ENCODE peak calls at places on chromosome 13, in six cellular contexts. One of them, this sample, is unnamed.

GRCh38 chr13:80069374-80069773 is 271.6 kb downstream of the SPRY2 start:
- DNase-seq in cardiac muscle cell: no peak
- DNase-seq in activated CD4-positive, alpha-beta T cell treated with anti-CD3 and anti-CD28 coated beads, Interleukin-2, amount 50 U/mL, for 1 hour: no peak
- DNase-seq in GDM1: no peak
- DNase-seq in lower leg skin: no peak
- DNase-seq in gastrocnemius medialis: no peak
- DNase-seq in this sample: no peak

GRCh38 chr13:27970382-27971235 is 1.5 kb upstream of the CDX2 start:
- DNase-seq in cardiac muscle cell: no peak
- DNase-seq in activated CD4-positive, alpha-beta T cell treated with anti-CD3 and anti-CD28 coated beads, Interleukin-2, amount 50 U/mL, for 1 hour: no peak
- DNase-seq in GDM1: no peak
- DNase-seq in lower leg skin: peak
- DNase-seq in gastrocnemius medialis: no peak
- DNase-seq in this sample: no peak

GRCh38 chr13:99959538-99960230 is 11.9 kb downstream of the ZIC5 start:
- DNase-seq in cardiac muscle cell: peak
- DNase-seq in activated CD4-positive, alpha-beta T cell treated with anti-CD3 and anti-CD28 coated beads, Interleukin-2, amount 50 U/mL, for 1 hour: no peak
- DNase-seq in GDM1: no peak
- DNase-seq in lower leg skin: no peak
- DNase-seq in gastrocnemius medialis: no peak
- DNase-seq in this sample: no peak

GRCh38 chr13:94192576-94192975 is 286.9 kb downstream of the DCT start:
- DNase-seq in cardiac muscle cell: peak
- DNase-seq in activated CD4-positive, alpha-beta T cell treated with anti-CD3 and anti-CD28 coated beads, Interleukin-2, amount 50 U/mL, for 1 hour: no peak
- DNase-seq in GDM1: peak
- DNase-seq in lower leg skin: no peak
- DNase-seq in gastrocnemius medialis: no peak
- DNase-seq in this sample: peak

GRCh38 chr13:27131202-27131623 is 40.4 kb downstream of the USP12 start:
- DNase-seq in cardiac muscle cell: no peak
- DNase-seq in activated CD4-positive, alpha-beta T cell treated with anti-CD3 and anti-CD28 coated beads, Interleukin-2, amount 50 U/mL, for 1 hour: peak
- DNase-seq in GDM1: no peak
- DNase-seq in lower leg skin: no peak
- DNase-seq in gastrocnemius medialis: peak
- DNase-seq in this sample: no peak

GRCh38 chr13:95191821-95192220 is 109.4 kb downstream of the ABCC4 start:
- DNase-seq in cardiac muscle cell: peak
- DNase-seq in activated CD4-positive, alpha-beta T cell treated with anti-CD3 and anti-CD28 coated beads, Interleukin-2, amount 50 U/mL, for 1 hour: peak
- DNase-seq in GDM1: peak
- DNase-seq in lower leg skin: peak
- DNase-seq in gastrocnemius medialis: peak
- DNase-seq in this sample: peak

GRCh38 chr13:24142886-24143285 is 17.6 kb upstream of the SPATA13 start:
- DNase-seq in cardiac muscle cell: no peak
- DNase-seq in activated CD4-positive, alpha-beta T cell treated with anti-CD3 and anti-CD28 coated beads, Interleukin-2, amount 50 U/mL, for 1 hour: no peak
- DNase-seq in GDM1: no peak
- DNase-seq in lower leg skin: no peak
- DNase-seq in gastrocnemius medialis: no peak
- DNase-seq in this sample: no peak

GRCh38 chr13:63287926-63288325 is 1872.3 kb upstream of the PCDH20 start:
- DNase-seq in cardiac muscle cell: no peak
- DNase-seq in activated CD4-positive, alpha-beta T cell treated with anti-CD3 and anti-CD28 coated beads, Interleukin-2, amount 50 U/mL, for 1 hour: no peak
- DNase-seq in GDM1: no peak
- DNase-seq in lower leg skin: no peak
- DNase-seq in gastrocnemius medialis: no peak
- DNase-seq in this sample: no peak

GRCh38 chr13:28568286-28568685 is 73.4 kb upstream of the FLT1 start:
- DNase-seq in cardiac muscle cell: peak
- DNase-seq in activated CD4-positive, alpha-beta T cell treated with anti-CD3 and anti-CD28 coated beads, Interleukin-2, amount 50 U/mL, for 1 hour: no peak
- DNase-seq in GDM1: peak
- DNase-seq in lower leg skin: peak
- DNase-seq in gastrocnemius medialis: peak
- DNase-seq in this sample: no peak

GRCh38 chr13:26062853-26063444 is 11.1 kb upstream of the SHISA2 start:
- DNase-seq in cardiac muscle cell: peak
- DNase-seq in activated CD4-positive, alpha-beta T cell treated with anti-CD3 and anti-CD28 coated beads, Interleukin-2, amount 50 U/mL, for 1 hour: peak
- DNase-seq in GDM1: no peak
- DNase-seq in lower leg skin: no peak
- DNase-seq in gastrocnemius medialis: no peak
- DNase-seq in this sample: peak

GRCh38 chr13:109243311-109243951 is 543.0 kb downstream of the IRS2 start:
- DNase-seq in cardiac muscle cell: peak
- DNase-seq in activated CD4-positive, alpha-beta T cell treated with anti-CD3 and anti-CD28 coated beads, Interleukin-2, amount 50 U/mL, for 1 hour: no peak
- DNase-seq in GDM1: no peak
- DNase-seq in lower leg skin: no peak
- DNase-seq in gastrocnemius medialis: peak
- DNase-seq in this sample: no peak

GRCh38 chr13:42065414-42065813 is 17.0 kb downstream of the DGKH start:
- DNase-seq in cardiac muscle cell: no peak
- DNase-seq in activated CD4-positive, alpha-beta T cell treated with anti-CD3 and anti-CD28 coated beads, Interleukin-2, amount 50 U/mL, for 1 hour: no peak
- DNase-seq in GDM1: no peak
- DNase-seq in lower leg skin: no peak
- DNase-seq in gastrocnemius medialis: no peak
- DNase-seq in this sample: no peak

GRCh38 chr13:111143875-111144540 is 28.9 kb downstream of the ARHGEF7 start:
- DNase-seq in cardiac muscle cell: no peak
- DNase-seq in activated CD4-positive, alpha-beta T cell treated with anti-CD3 and anti-CD28 coated beads, Interleukin-2, amount 50 U/mL, for 1 hour: no peak
- DNase-seq in GDM1: no peak
- DNase-seq in lower leg skin: no peak
- DNase-seq in gastrocnemius medialis: no peak
- DNase-seq in this sample: no peak

GRCh38 chr13:42971670-42972355 is 20.2 kb downstream of the EPSTI1 start:
- DNase-seq in cardiac muscle cell: no peak
- DNase-seq in activated CD4-positive, alpha-beta T cell treated with anti-CD3 and anti-CD28 coated beads, Interleukin-2, amount 50 U/mL, for 1 hour: no peak
- DNase-seq in GDM1: no peak
- DNase-seq in lower leg skin: no peak
- DNase-seq in gastrocnemius medialis: no peak
- DNase-seq in this sample: no peak